ENCODE peak calls at places on chromosomes 12 and 14, in four cellular contexts. J, Q, Z and V are unnamed samples.

GRCh38 chr14:98194821-98195220 is 1077.2 kb downstream of the BCL11B start:
- DNase-seq in J (no peak), Q (no peak), Z (no peak), V (no peak)

GRCh38 chr12:98644433-98644711 is 216 bp downstream of the IKBIP start:
- DNase-seq in J (peak; percentile 83), Q (no peak), Z (no peak), V (no peak)

GRCh38 chr12:6996040-6996441 is 22.2 kb downstream of the LPCAT3 start:
- DNase-seq in J (no peak), Q (peak; percentile 61), Z (peak; percentile 63), V (no peak)

GRCh38 chr14:26738571-26738970 is 140.7 kb upstream of the NOVA1 start:
- DNase-seq in J (no peak), Q (no peak), Z (no peak), V (peak; percentile 22)

GRCh38 chr12:74431821-74432220 is 105.8 kb upstream of the ATXN7L3B start:
- DNase-seq in J (no peak), Q (no peak), Z (no peak), V (no peak)

GRCh38 chr14:23321572-23322547 is 603 bp downstream of the PABPN1 start:
- DNase-seq in J (peak; percentile 44), Q (peak; percentile 65), Z (peak; percentile 71), V (peak; percentile 50)

GRCh38 chr14:50533314-50533705 is 941 bp upstream of the MAP4K5 start:
- DNase-seq in J (no peak), Q (no peak), Z (no peak), V (no peak)

GRCh38 chr14:18656627-18657026 is 55.7 kb downstream of the OR11H12 start:
- DNase-seq in J (no peak), Q (no peak), Z (no peak), V (no peak)

GRCh38 chr12:120453977-120454376 is 7.7 kb downstream of the GATC start:
- DNase-seq in J (peak; percentile 42), Q (peak; percentile 48), Z (peak; percentile 45), V (peak; percentile 18)

GRCh38 chr14:50122291-50122690 is 5.9 kb upstream of the VCPKMT start:
- DNase-seq in J (no peak), Q (no peak), Z (no peak), V (no peak)

GRCh38 chr12:76180401-76181277 is 96.2 kb upstream of the NAP1L1 start:
- DNase-seq in J (peak; percentile 16), Q (peak; percentile 78), Z (no peak), V (no peak)

GRCh38 chr12:129887047-129887568 is 16.7 kb downstream of the TMEM132D start:
- DNase-seq in J (no peak), Q (no peak), Z (no peak), V (no peak)

GRCh38 chr14:35351897-35352273 is 52.7 kb downstream of the NFKBIA start:
- DNase-seq in J (no peak), Q (no peak), Z (no peak), V (no peak)

GRCh38 chr14:32382704-32383103 is 53.6 kb downstream of the AKAP6 start:
- DNase-seq in J (peak; percentile 40), Q (peak; percentile 12), Z (no peak), V (no peak)

GRCh38 chr12:73159952-73160351 is 887.8 kb downstream of the TRHDE start:
- DNase-seq in J (no peak), Q (no peak), Z (no peak), V (no peak)

GRCh38 chr12:50282581-50283229 is 615 bp downstream of the LIMA1 start:
- DNase-seq in J (no peak), Q (peak; percentile 35), Z (no peak), V (peak; percentile 61)

GRCh38 chr12:47184813-47185212 is 105.1 kb upstream of the AMIGO2 start:
- DNase-seq in J (no peak), Q (no peak), Z (no peak), V (no peak)

GRCh38 chr12:74539765-74540526 is 2.3 kb downstream of the ATXN7L3B start:
- DNase-seq in J (no peak), Q (peak; percentile 20), Z (no peak), V (no peak)

GRCh38 chr12:76030378-76031080 is 1.0 kb downstream of the PHLDA1 start:
- DNase-seq in J (peak; percentile 70), Q (no peak), Z (no peak), V (peak; percentile 58)

GRCh38 chr14:22164616-22165015 is 424.4 kb downstream of the DAD1 start:
- DNase-seq in J (no peak), Q (no peak), Z (no peak), V (peak; percentile 32)

GRCh38 chr14:66228267-66228970 is 257.8 kb upstream of the CCDC196 start:
- DNase-seq in J (peak; percentile 6), Q (peak; percentile 1), Z (no peak), V (no peak)

GRCh38 chr14:84785997-84786396 is 743.9 kb upstream of the FLRT2 start:
- DNase-seq in J (no peak), Q (no peak), Z (no peak), V (no peak)

GRCh38 chr12:4997939-4998338 is 45.7 kb upstream of the KCNA5 start:
- DNase-seq in J (peak; percentile 26), Q (peak; percentile 7), Z (no peak), V (peak; percentile 17)

GRCh38 chr14:99626041-99626648 is 18.8 kb upstream of the HHIPL1 start:
- DNase-seq in J (no peak), Q (no peak), Z (no peak), V (no peak)

GRCh38 chr12:113106361-113106760 is 29.2 kb downstream of the RASAL1 start:
- DNase-seq in J (no peak), Q (no peak), Z (no peak), V (no peak)

GRCh38 chr14:58770501-58770982 is 132.8 kb downstream of the DACT1 start:
- DNase-seq in J (no peak), Q (no peak), Z (no peak), V (no peak)

GRCh38 chr14:58771016-58771415 is 133.3 kb downstream of the DACT1 start:
- DNase-seq in J (no peak), Q (no peak), Z (no peak), V (no peak)

GRCh38 chr14:58772814-58773620 is 135.3 kb downstream of the DACT1 start:
- DNase-seq in J (no peak), Q (no peak), Z (no peak), V (no peak)

GRCh38 chr14:58769766-58770165 is 132.0 kb downstream of the DACT1 start:
- DNase-seq in J (no peak), Q (no peak), Z (no peak), V (no peak)

GRCh38 chr14:58772061-58772604 is 134.4 kb downstream of the DACT1 start:
- DNase-seq in J (no peak), Q (no peak), Z (no peak), V (no peak)
- TF ChIP-seq MYC in J (no peak), Q (no peak), Z (no peak), V (no peak)

DNA sequence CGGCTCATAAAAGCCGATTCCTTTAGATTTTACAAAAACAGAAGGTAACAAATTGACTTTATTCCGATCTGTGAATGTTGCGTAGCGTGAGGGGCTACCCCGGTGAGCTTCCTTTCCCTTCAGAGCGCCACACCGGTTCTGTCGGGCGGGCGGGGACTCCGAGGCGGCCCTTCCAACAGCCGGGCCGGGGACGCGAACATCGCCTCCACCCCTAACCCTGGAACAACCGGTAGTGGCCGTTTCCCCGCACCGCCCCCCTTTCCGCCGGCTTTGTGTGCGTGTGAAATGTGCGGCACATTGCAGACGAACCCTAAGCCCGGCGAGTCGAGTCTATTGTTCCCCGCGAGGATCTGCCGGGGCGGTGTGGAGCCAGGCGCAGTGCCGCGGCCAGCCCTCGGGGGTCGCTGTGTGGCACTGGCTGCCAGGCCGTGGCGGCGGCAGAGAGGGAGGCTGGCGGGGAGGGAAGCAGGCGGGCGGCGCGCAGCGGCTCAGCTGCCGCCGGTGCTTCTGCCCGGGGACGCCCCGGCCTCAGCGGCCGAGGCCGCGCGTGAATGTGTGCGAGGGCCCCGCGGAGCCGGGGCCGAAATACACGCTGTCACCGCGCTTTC is 777 bp upstream of the ARID2 start:
- DNase-seq in J (peak; percentile 97), Q (peak; percentile 97), Z (peak; percentile 92), V (peak; percentile 97)
- TF ChIP-seq JUN in J (peak; percentile 87), Q (peak; percentile 22), Z (no peak), V (no peak)

DNA sequence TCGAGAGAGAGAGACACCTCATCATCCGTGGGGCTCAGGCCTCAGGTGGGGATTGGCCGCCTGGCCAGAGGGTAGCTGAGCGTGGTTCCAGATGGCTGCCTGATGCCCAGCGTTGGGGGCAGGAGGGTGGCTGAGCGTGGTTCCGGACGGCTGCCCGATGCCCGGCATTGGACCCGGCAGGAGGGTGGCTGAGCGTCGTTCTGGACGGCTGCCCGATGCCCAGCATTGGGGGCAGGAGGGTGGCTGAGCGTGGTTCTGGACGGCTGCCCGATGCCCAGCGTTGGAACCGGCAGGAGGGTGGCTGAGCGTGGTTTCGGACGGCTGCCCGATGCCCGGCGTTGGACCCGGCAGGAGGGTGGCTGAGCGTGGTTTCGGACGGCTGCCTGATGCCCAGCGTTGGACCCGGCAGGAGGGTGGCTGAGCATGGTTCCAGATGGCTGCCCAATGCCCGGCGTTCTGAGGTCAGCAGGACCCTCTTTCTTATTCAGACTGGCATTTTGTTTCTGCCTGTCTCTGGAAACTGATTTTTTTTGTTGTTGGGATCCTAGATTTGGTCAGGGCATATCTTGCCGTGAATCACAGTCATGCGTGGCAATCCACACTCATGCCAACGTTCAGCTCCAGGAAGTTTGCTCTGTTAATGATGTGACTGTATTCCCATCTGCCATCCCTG is 40.7 kb downstream of the GALNT9 start:
- DNase-seq in J (no peak), Q (no peak), Z (no peak), V (no peak)
- H3K9me3 ChIP-seq in J (no peaks in the 10 kb centered on the region), Q (no peaks in the 10 kb centered on the region), Z (no peaks in the 10 kb centered on the region), V (no peaks in the 10 kb centered on the region)

GRCh38 chr12:41932470-41932991 is 212.1 kb downstream of the GXYLT1 start:
- DNase-seq in J (no peak), Q (peak; percentile 36), Z (no peak), V (peak; percentile 90)
- TF ChIP-seq MYC in J (no peak), Q (no peak), Z (no peak), V (peak; percentile 49)

DNA sequence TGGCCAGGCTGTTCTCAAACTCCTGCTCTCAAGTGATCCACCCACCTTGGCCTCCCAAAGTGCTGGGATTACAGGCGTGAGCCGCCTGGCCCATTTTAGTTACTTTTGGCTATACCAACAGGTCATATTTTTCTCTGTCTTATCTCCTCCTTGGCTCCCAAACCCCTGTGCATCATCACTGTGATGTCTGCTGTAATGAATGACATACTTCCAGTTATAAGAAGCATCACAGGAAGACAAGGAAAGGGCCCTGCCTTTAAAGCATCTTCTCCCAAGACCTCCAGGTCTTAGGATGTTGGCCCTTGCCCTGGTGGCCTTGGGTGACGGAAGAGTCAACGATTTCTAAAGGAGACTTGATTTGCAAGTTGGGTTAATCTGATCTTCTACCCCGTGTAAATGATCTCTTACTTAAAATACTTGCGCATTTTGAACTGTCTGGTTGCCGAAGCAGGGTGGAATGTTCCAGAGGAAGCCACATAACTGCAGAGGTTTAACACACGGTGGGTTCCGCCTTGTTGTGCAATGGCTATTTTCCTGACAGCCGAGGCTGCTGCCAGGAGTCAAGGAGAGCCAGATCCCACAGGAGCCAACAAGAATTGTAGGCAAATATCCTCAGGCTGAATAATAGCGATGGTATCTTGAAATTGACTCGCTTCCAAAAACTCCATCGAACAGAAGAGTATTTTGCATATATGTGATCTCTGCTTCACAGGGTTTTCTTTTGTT is 55.7 kb upstream of the PLXNC1 start:
- DNase-seq in J (no peak), Q (no peak), Z (no peak), V (no peak)
- TF ChIP-seq JUN in J (no peak), Q (no peak), Z (no peak), V (no peak)